ENCODE peak calls at places on chromosome 11, in four cellular contexts. K is GM12878, T is K562, R is HL-60. Y is an unnamed sample.

GRCh38 chr11:21761000-21761399 is 431.9 kb upstream of the ANO5 start:
- DNase-seq in K (no peak), T (no peak), R (no peak), Y (no peak)

GRCh38 chr11:97445561-97445960 is 1055.7 kb downstream of the JRKL start:
- DNase-seq in K (no peak), T (no peak), R (no peak), Y (no peak)

GRCh38 chr11:77418981-77419592 is 54.8 kb downstream of the PAK1 start:
- DNase-seq in K (no peak), T (no peak), R (no peak), Y (no peak)

GRCh38 chr11:31237819-31238771 is 131.4 kb downstream of the DCDC1 start:
- DNase-seq in K (no peak), T (no peak), R (no peak), Y (no peak)

GRCh38 chr11:19121646-19122045 is 4.7 kb downstream of the ZDHHC13 start:
- DNase-seq in K (no peak), T (no peak), R (no peak), Y (no peak)

GRCh38 chr11:58829736-58830135 is 14.8 kb downstream of the GLYATL2 start:
- DNase-seq in K (no peak), T (no peak), R (no peak), Y (no peak)

GRCh38 chr11:45022294-45023064 is 71.8 kb upstream of the TP53I11 start:
- DNase-seq in K (no peak), T (no peak), R (no peak), Y (no peak)

GRCh38 chr11:112880454-112880853 is 80.8 kb upstream of the NCAM1 start:
- DNase-seq in K (no peak), T (no peak), R (no peak), Y (no peak)

GRCh38 chr11:65794570-65795510 is 8.0 kb downstream of the OVOL1 start:
- DNase-seq in K (no peak), T (no peak), R (no peak), Y (no peak)

GRCh38 chr11:132576706-132577105 is 955.6 kb downstream of the OPCML start:
- DNase-seq in K (no peak), T (no peak), R (no peak), Y (no peak)

GRCh38 chr11:3709977-3710376 is 38.8 kb upstream of the CHRNA10 start:
- DNase-seq in K (no peak), T (no peak), R (no peak), Y (no peak)

GRCh38 chr11:13292970-13293369 is 15.4 kb downstream of the BMAL1 start:
- DNase-seq in K (no peak), T (no peak), R (no peak), Y (no peak)
- TF ChIP-seq SPI1 in K (no peak), T (no peak), R (no peak), Y (no peak)

DNA sequence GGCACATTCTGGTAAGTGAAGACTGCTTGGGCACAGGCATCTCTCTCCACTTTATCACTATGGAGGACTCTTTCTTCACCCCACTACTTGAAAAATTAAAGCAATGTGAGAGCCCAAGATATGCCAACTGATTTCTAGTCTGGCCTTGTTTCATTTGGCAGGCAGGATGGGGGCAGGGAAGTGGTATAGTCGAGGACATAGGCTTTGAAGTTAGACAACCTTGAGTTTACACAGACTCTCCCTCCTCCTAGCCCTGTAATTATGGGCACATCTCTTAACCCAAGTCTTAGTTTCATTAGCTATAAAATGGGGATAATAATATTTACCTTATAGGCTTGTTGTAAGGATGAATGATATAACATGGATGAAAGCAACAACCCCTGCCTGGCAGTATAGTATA is 15.3 kb downstream of the ADM start:
- DNase-seq in K (no peak), T (no peak), R (no peak), Y (no peak)
- TF ChIP-seq POLR2AphosphoS5 in K (no peak), T (no peak), R (no peak), Y (no peak)

DNA sequence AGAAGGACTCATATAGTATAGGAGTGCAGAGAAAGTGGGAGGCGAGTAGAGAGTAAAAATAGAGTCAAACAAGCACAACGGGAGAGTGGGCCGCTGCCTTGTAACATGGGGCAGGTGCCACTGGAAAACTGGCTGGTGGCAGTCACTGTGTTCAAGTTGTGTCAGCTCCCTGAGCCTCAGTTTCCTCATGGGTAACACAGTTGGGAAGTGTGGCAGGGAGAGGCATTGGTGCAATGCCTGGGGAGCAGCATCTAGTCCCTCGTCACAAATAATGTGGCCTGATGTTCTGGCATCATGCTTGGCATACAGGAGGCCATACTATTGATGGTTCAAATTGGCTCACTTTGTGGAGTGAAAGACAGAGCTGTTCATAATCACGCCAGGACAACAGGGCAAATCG is 78.9 kb upstream of the SPON1 start:
- DNase-seq in K (no peak), T (no peak), R (no peak), Y (no peak)
- TF ChIP-seq SPI1 in K (no peak), T (no peak), R (no peak), Y (no peak)

GRCh38 chr11:130314749-130315285 is at the start of gene ZBTB44:
- DNase-seq in K (peak; percentile 74), T (no peak), R (peak; percentile 80), Y (peak; percentile 82)
- TF ChIP-seq POLR2AphosphoS5 in K (peak; percentile 73), T (peak; percentile 65), R (peak; percentile 37), Y (no peak)

DNA sequence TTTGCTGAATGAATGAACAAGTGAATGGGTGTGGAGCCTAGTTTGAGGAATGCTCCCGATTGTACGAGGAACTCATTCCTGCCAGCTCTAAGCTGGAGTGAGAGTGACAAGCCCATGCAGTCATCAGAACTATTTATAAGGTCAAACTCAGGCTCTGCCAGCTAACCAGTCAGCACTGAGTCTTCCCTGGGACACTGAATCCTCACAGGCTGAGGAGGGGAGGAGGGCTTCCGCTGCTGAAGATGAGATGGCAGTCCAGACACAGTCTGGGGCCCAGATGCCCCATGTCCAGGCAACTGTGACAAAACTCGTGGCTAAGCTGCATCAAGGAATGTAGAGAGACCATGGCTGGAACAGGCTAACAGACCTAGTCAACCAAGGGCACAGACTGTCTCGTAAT is 4.0 kb downstream of the LRP4 start:
- DNase-seq in K (no peak), T (no peak), R (no peak), Y (no peak)
- TF ChIP-seq SPI1 in K (no peak), T (no peak), R (no peak), Y (no peak)

DNA sequence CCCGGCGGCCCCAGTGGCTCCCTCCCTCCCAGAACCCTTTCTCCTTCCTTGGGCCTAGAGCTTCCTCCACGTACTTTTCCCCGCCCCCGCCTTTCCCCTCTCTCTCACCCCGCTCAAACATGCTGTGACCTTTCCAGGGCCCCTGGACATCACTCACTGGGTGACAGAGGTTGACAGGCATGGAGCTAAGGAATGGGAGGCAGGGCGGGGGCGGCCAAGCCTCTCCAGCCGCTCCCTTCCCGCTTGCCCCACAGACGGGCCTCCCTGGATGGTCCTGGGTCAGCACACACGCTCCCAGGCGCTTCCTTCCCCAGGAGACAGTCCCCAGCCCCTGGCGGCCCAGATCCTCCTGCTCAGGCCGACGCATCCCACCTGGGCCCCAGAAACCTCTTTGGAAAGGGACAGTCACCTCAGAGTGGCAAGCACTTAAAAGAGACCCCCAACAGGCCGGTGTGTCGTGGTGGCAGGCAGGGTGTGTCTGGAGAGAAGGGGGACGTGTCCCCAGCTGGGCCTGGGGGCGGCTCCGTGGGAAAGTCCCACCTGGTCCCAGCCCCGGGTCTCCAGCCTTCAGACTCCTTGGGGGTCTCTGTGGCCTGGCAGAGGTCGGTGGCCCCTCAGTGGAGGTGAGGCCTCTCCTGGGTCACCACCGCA is 8.8 kb downstream of the H19 start:
- DNase-seq in K (no peak), T (no peak), R (no peak), Y (no peak)
- TF ChIP-seq POLR2AphosphoS5 in K (no peak), T (no peak), R (no peak), Y (no peak)

DNA sequence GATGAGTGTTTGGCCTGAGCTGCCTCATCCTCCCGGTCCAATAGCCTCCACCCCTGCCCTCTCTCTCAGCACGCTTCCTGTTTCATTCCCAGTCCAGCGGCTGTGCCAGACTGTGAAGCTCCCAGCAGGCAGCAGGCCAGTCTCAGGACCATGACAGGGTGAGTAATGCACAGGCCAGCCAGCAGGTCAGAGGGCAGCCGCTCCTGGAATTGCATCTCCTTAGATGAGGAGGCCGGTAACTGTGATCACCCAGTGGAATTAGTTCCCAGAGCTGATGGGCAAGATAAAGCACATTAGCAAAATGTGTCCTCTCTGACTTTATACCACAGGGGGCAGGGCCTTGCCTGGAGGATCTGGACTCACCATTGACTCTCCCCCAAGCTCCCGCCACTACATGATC is 251.2 kb downstream of the ETS1 start:
- DNase-seq in K (no peak), T (no peak), R (no peak), Y (no peak)
- TF ChIP-seq SPI1 in K (no peak), T (no peak), R (no peak), Y (no peak)

DNA sequence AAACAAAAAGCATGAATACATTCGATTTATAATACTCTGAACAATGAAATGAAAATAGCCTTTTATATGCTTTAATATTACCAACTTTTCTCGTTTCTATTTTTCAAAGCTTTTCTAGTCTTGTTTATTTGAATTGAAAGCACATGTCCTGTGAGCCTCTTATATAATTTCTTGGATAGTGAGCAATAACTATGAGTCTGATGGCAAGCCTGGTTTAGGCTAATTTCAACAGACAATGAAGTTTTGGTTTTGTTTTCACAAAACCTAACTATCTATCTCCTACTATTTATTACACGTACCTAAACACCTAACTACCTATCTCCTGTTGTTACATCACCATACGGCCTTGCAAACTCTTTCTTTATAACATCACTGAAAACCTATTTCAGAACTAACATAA is 29.2 kb upstream of the CEP126 start:
- DNase-seq in K (no peak), T (no peak), R (no peak), Y (no peak)
- TF ChIP-seq POLR2AphosphoS5 in K (no peak), T (no peak), R (no peak), Y (no peak)

DNA sequence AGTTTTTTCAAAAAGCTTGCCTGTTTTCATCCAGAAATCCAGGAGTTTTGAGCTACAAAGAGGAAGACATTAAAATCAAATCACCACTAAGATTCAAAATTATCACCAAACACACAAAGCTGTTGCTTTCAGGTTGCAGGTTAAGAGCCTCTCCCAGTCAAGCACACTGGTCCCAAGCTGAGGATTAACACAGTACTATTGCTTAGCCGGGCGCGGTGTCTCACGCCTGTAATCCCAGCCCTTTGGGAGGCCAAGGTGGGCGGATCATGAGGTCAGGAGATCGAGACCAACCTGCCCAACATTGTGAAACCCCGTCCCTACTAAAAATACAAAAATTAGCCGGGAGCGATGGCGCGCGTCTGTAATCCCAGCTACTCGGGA is 1165.1 kb downstream of the LRRC4C start:
- DNase-seq in K (no peak), T (no peak), R (no peak), Y (no peak)
- TF ChIP-seq SPI1 in K (no peak), T (no peak), R (no peak), Y (no peak)

GRCh38 chr11:69646493-69647201 is 5.7 kb downstream of the CCND1 start:
- DNase-seq in K (no peak), T (no peak), R (no peak), Y (no peak)
- TF ChIP-seq POLR2AphosphoS5 in K (no peak), T (no peak), R (no peak), Y (no peak)

Y was measured in GM12891.